ENCODE peak calls at places on chromosome 10, in five cellular contexts. Q is SK-N-SH, N is thoracic aorta, H is A549, V is lower lobe of right lung. B is an unnamed sample. For H3K4me1, the result is how much of the 10 kb centered on the place peaks cover.

GRCh38 chr10:61040399-61041016 is 96.5 kb upstream of the RHOBTB1 start:
- DNase-seq in H (no peak), Q (no peak), N (no peak), V (peak), B (no peak)

GRCh38 chr10:102493771-102494170 is 8.7 kb downstream of the ACTR1A start:
- DNase-seq in Q (no peak), N (no peak), V (no peak), H (no peak), B (no peak)

GRCh38 chr10:22410846-22411245 is 65.5 kb downstream of the SPAG6 start:
- DNase-seq in V (no peak), Q (no peak), N (no peak), H (no peak), B (no peak)

GRCh38 chr10:20962165-20962564 is 65.1 kb upstream of the NEBL start:
- DNase-seq in V (no peak), H (no peak), N (no peak), Q (no peak), B (no peak)

GRCh38 chr10:112446055-112446854 is 459 bp downstream of the ZDHHC6 start:
- DNase-seq in N (no peak), H (peak), V (no peak), Q (no peak), B (no peak)

GRCh38 chr10:63720072-63720537 is 198.9 kb downstream of the REEP3 start:
- DNase-seq in N (no peak), Q (peak), V (no peak), H (no peak), B (no peak)

GRCh38 chr10:132131581-132132250 is 55.0 kb upstream of the DPYSL4 start:
- DNase-seq in Q (no peak), H (no peak), V (peak), N (no peak), B (no peak)

GRCh38 chr10:63553031-63553430 is 31.8 kb downstream of the REEP3 start:
- DNase-seq in N (no peak), V (no peak), H (no peak), Q (no peak), B (no peak)

GRCh38 chr10:68230268-68230667 is 1.6 kb downstream of the ATOH7 start:
- DNase-seq in N (no peak), H (no peak), V (no peak), Q (no peak), B (no peak)

GRCh38 chr10:49662169-49662830 is 17.2 kb upstream of the C10orf53 start:
- DNase-seq in H (no peak), V (no peak), Q (no peak), N (no peak), B (no peak)

GRCh38 chr10:112811741-112812551 is 138.1 kb upstream of the TCF7L2 start:
- DNase-seq in V (peak), N (peak), H (peak), Q (no peak), B (no peak)

GRCh38 chr10:101006593-101007098 is 7.0 kb downstream of the LZTS2 start:
- DNase-seq in Q (peak), N (no peak), V (no peak), H (no peak), B (peak)

GRCh38 chr10:44280615-44281014 is 104.3 kb downstream of the CXCL12 start:
- DNase-seq in Q (no peak), V (no peak), H (no peak), N (no peak), B (no peak)

GRCh38 chr10:46308666-46309450 is 22.1 kb downstream of the ANTXRL start:
- DNase-seq in H (no peak), V (no peak), Q (no peak), N (no peak), B (no peak)

GRCh38 chr10:1563028-1563427 is 174.3 kb downstream of the ADARB2 start:
- DNase-seq in N (no peak), H (no peak), V (no peak), Q (no peak), B (no peak)

GRCh38 chr10:119445311-119445934 is 97.1 kb downstream of the RGS10 start:
- DNase-seq in N (no peak), V (peak), Q (peak), H (peak), B (peak)

GRCh38 chr10:35532141-35532540 is 73.0 kb upstream of the GJD4 start:
- DNase-seq in V (no peak), Q (no peak), H (no peak), N (no peak), B (no peak)

GRCh38 chr10:61992683-61993629 is 91.5 kb downstream of the ARID5B start:
- DNase-seq in Q (peak), H (no peak), V (peak), N (peak), B (peak)

GRCh38 chr10:77504870-77505257 is 132.7 kb downstream of the KCNMA1 start:
- DNase-seq in V (no peak), H (peak), Q (no peak), N (no peak), B (no peak)

GRCh38 chr10:77587424-77587806 is 50.2 kb downstream of the KCNMA1 start:
- DNase-seq in N (no peak), H (no peak), Q (no peak), V (no peak), B (no peak)

GRCh38 chr10:96509017-96509641 is 4.6 kb downstream of the TLL2 start:
- DNase-seq in V (no peak), Q (no peak), H (no peak), N (no peak), B (no peak)

GRCh38 chr10:42940487-42941157 is 136.2 kb upstream of the RET start:
- DNase-seq in V (peak), H (no peak), N (no peak), Q (peak), B (peak)

GRCh38 chr10:116809528-116810500 is 39.5 kb upstream of the ENO4 start:
- DNase-seq in V (no peak), N (no peak), H (peak), Q (peak), B (peak)

GRCh38 chr10:30990971-30991646 is 40.6 kb downstream of the ZNF438 start:
- DNase-seq in V (no peak), N (no peak), H (no peak), Q (no peak), B (no peak)

GRCh38 chr10:31268616-31269303 is 50.3 kb upstream of the ZEB1 start:
- DNase-seq in N (no peak), V (no peak), Q (no peak), H (no peak), B (no peak)

GRCh38 chr10:44961931-44962750 is 2.5 kb downstream of the RASSF4 start:
- DNase-seq in N (no peak), H (no peak), Q (no peak), V (no peak), B (no peak)

GRCh38 chr10:101878869-101879268 is 35.3 kb upstream of the KCNIP2 start:
- DNase-seq in N (no peak), V (no peak), Q (no peak), H (no peak), B (no peak)

GRCh38 chr10:28429045-28429444 is 103.9 kb upstream of the WAC start:
- DNase-seq in Q (no peak), V (no peak), H (no peak), N (no peak), B (no peak)
- TF ChIP-seq CTCF in Q (no peak), V (no peak), H (no peak), N (no peak), B (no peak)

GRCh38 chr10:6588082-6588481 is 8.0 kb upstream of the PRKCQ start:
- DNase-seq in N (no peak), V (no peak), Q (no peak), H (no peak), B (no peak)
- H3K4me1 ChIP-seq in N (under half), V (under half), Q (under half), H (under half), B (under half)

GRCh38 chr10:17428616-17429097 is 25.7 kb downstream of the ST8SIA6 start:
- DNase-seq in N (no peak), Q (no peak), H (no peak), V (no peak), B (no peak)

GRCh38 chr10:17427201-17427600 is 27.2 kb downstream of the ST8SIA6 start:
- DNase-seq in N (no peak), V (no peak), Q (no peak), H (no peak), B (no peak)

GRCh38 chr10:17426263-17426600 is 28.2 kb downstream of the ST8SIA6 start:
- DNase-seq in N (no peak), H (no peak), V (no peak), Q (no peak), B (no peak)

GRCh38 chr10:17429490-17429889 is 24.9 kb downstream of the ST8SIA6 start:
- DNase-seq in N (no peak), H (no peak), Q (no peak), V (no peak), B (no peak)

GRCh38 chr10:17428096-17428615 is 26.2 kb downstream of the ST8SIA6 start:
- DNase-seq in V (no peak), N (no peak), H (no peak), Q (no peak), B (no peak)
- H3K4me3 ChIP-seq in V (no peak), N (no peak), H (no peak), Q (no peak), B (no peak)

GRCh38 chr10:58384999-58385783 is at the start of gene TFAM:
- DNase-seq in V (peak), Q (peak), H (peak), N (peak), B (peak)
- TF ChIP-seq CTCF in V (peak), Q (peak), H (peak), N (peak), B (peak)